ENCODE peak calls at places on chromosomes 3 and 15, in six cellular contexts. T, I, C, B, S and D are unnamed samples.

GRCh38 chr3:38331257-38332022 is 15.1 kb upstream of the XYLB start:
- DNase-seq in I (no peak), B (no peak), C (no peak), S (no peak), T (no peak), D (no peak)

GRCh38 chr15:99180287-99180962 is 69.0 kb downstream of the TTC23 start:
- DNase-seq in T (no peak), C (no peak), S (no peak), I (no peak), B (no peak), D (no peak)

GRCh38 chr3:110697961-110698360 is 373.7 kb upstream of the NECTIN3 start:
- DNase-seq in T (no peak), C (peak), S (no peak), B (no peak), I (no peak), D (no peak)

GRCh38 chr3:52527039-52527731 is 6.5 kb downstream of the NT5DC2 start:
- DNase-seq in S (no peak), I (no peak), C (peak), B (no peak), T (no peak), D (no peak)

GRCh38 chr15:68875377-68876116 is 54.8 kb upstream of the SPESP1 start:
- DNase-seq in C (peak), B (peak), S (peak), T (peak), I (peak), D (peak)

GRCh38 chr15:63043391-63044076 is 987 bp downstream of the TPM1 start:
- DNase-seq in C (no peak), S (peak), B (no peak), I (no peak), T (no peak), D (no peak)

GRCh38 chr15:46709461-46709860 is 1007.8 kb upstream of the SEMA6D start:
- DNase-seq in I (no peak), S (no peak), B (no peak), C (no peak), T (no peak), D (no peak)

GRCh38 chr15:64152507-64153387 is 1.2 kb downstream of the SNX22 start:
- DNase-seq in C (no peak), S (peak), B (no peak), T (no peak), I (no peak), D (no peak)

GRCh38 chr15:74460298-74460697 is 662 bp downstream of the UBL7 start:
- DNase-seq in B (no peak), C (no peak), I (no peak), S (no peak), T (no peak), D (no peak)

GRCh38 chr3:189340680-189341460 is 169.1 kb downstream of the TPRG1 start:
- DNase-seq in B (no peak), I (no peak), C (no peak), T (no peak), S (peak), D (peak)